ENCODE peak calls at places on chromosomes 4 and X, in nine cellular contexts. One of them, this sample, is unnamed.
A peak's percentile ranks its signal among the peaks of the same experiment; 100 is the strongest.

GRCh38 chrX:21745756-21746155 is 12.2 kb downstream of the SMPX start:
- DNase-seq in endothelial cell: peak; percentile 21
- DNase-seq in neural progenitor cell: peak; percentile 8
- DNase-seq in HL-60: peak; percentile 13
- DNase-seq in T-helper 1 cell: peak; percentile 27
- DNase-seq in amniotic stem cell: no peak
- DNase-seq in NCI-H1105: no peak
- DNase-seq in NCI-H1694 treated with DMSO at 0.1 percent for 48 hours: no peak
- DNase-seq in activated T-helper 1 cell treated with anti-CD3 and anti-CD28 coated beads, Interleukin-12 subunit alpha, Interleukin-12 subunit beta, Interleukin-2, Interleukin-4 antibody, amounts not matched to agents 30 ng/mL and 10 ng/mL and 1 ng/mL, durations not matched to agents 14 hours and 24 hours and 36 hours: peak; percentile 1
- DNase-seq in this sample: no peak

GRCh38 chrX:153598541-153599191 is at the start of gene CCNQ:
- DNase-seq in NCI-H1105: peak; percentile 31
- DNase-seq in amniotic stem cell: no peak
- DNase-seq in activated T-helper 1 cell treated with anti-CD3 and anti-CD28 coated beads, Interleukin-12 subunit alpha, Interleukin-12 subunit beta, Interleukin-2, Interleukin-4 antibody, amounts not matched to agents 30 ng/mL and 10 ng/mL and 1 ng/mL, durations not matched to agents 14 hours and 24 hours and 36 hours: peak; percentile 15
- DNase-seq in neural progenitor cell: peak; percentile 60
- DNase-seq in endothelial cell: no peak
- DNase-seq in NCI-H1694 treated with DMSO at 0.1 percent for 48 hours: no peak
- DNase-seq in HL-60: peak; percentile 9
- DNase-seq in T-helper 1 cell: no peak
- DNase-seq in this sample: no peak

GRCh38 chr4:8728536-8729407 is 136.2 kb downstream of the CPZ start:
- DNase-seq in T-helper 1 cell: no peak
- DNase-seq in NCI-H1694 treated with DMSO at 0.1 percent for 48 hours: no peak
- DNase-seq in activated T-helper 1 cell treated with anti-CD3 and anti-CD28 coated beads, Interleukin-12 subunit alpha, Interleukin-12 subunit beta, Interleukin-2, Interleukin-4 antibody, amounts not matched to agents 30 ng/mL and 10 ng/mL and 1 ng/mL, durations not matched to agents 14 hours and 24 hours and 36 hours: no peak
- DNase-seq in HL-60: no peak
- DNase-seq in amniotic stem cell: no peak
- DNase-seq in endothelial cell: no peak
- DNase-seq in neural progenitor cell: no peak
- DNase-seq in NCI-H1105: no peak
- DNase-seq in this sample: no peak

GRCh38 chr4:47771020-47771419 is 66.8 kb downstream of the CORIN start:
- DNase-seq in activated T-helper 1 cell treated with anti-CD3 and anti-CD28 coated beads, Interleukin-12 subunit alpha, Interleukin-12 subunit beta, Interleukin-2, Interleukin-4 antibody, amounts not matched to agents 30 ng/mL and 10 ng/mL and 1 ng/mL, durations not matched to agents 14 hours and 24 hours and 36 hours: no peak
- DNase-seq in neural progenitor cell: no peak
- DNase-seq in amniotic stem cell: no peak
- DNase-seq in NCI-H1694 treated with DMSO at 0.1 percent for 48 hours: no peak
- DNase-seq in HL-60: no peak
- DNase-seq in T-helper 1 cell: no peak
- DNase-seq in NCI-H1105: no peak
- DNase-seq in endothelial cell: no peak
- DNase-seq in this sample: no peak

GRCh38 chrX:155334486-155335316 is at the start of gene CLIC2:
- DNase-seq in endothelial cell: no peak
- DNase-seq in HL-60: no peak
- DNase-seq in T-helper 1 cell: no peak
- DNase-seq in neural progenitor cell: no peak
- DNase-seq in activated T-helper 1 cell treated with anti-CD3 and anti-CD28 coated beads, Interleukin-12 subunit alpha, Interleukin-12 subunit beta, Interleukin-2, Interleukin-4 antibody, amounts not matched to agents 30 ng/mL and 10 ng/mL and 1 ng/mL, durations not matched to agents 14 hours and 24 hours and 36 hours: no peak
- DNase-seq in NCI-H1694 treated with DMSO at 0.1 percent for 48 hours: peak; percentile 52
- DNase-seq in amniotic stem cell: peak; percentile 0
- DNase-seq in NCI-H1105: peak; percentile 56
- DNase-seq in this sample: peak; percentile 91

GRCh38 chr4:531721-532565 is 32.9 kb downstream of the PIGG start:
- DNase-seq in NCI-H1105: no peak
- DNase-seq in HL-60: no peak
- DNase-seq in NCI-H1694 treated with DMSO at 0.1 percent for 48 hours: no peak
- DNase-seq in neural progenitor cell: no peak
- DNase-seq in activated T-helper 1 cell treated with anti-CD3 and anti-CD28 coated beads, Interleukin-12 subunit alpha, Interleukin-12 subunit beta, Interleukin-2, Interleukin-4 antibody, amounts not matched to agents 30 ng/mL and 10 ng/mL and 1 ng/mL, durations not matched to agents 14 hours and 24 hours and 36 hours: no peak
- DNase-seq in endothelial cell: no peak
- DNase-seq in amniotic stem cell: no peak
- DNase-seq in T-helper 1 cell: no peak
- DNase-seq in this sample: no peak

GRCh38 chrX:104370089-104370488 is 115.4 kb upstream of the ESX1 start:
- DNase-seq in NCI-H1694 treated with DMSO at 0.1 percent for 48 hours: no peak
- DNase-seq in amniotic stem cell: no peak
- DNase-seq in activated T-helper 1 cell treated with anti-CD3 and anti-CD28 coated beads, Interleukin-12 subunit alpha, Interleukin-12 subunit beta, Interleukin-2, Interleukin-4 antibody, amounts not matched to agents 30 ng/mL and 10 ng/mL and 1 ng/mL, durations not matched to agents 14 hours and 24 hours and 36 hours: no peak
- DNase-seq in endothelial cell: peak; percentile 3
- DNase-seq in NCI-H1105: no peak
- DNase-seq in HL-60: no peak
- DNase-seq in T-helper 1 cell: no peak
- DNase-seq in neural progenitor cell: peak; percentile 6
- DNase-seq in this sample: no peak

GRCh38 chrX:9148626-9149385 is 114.9 kb upstream of the FAM9B start:
- DNase-seq in amniotic stem cell: no peak
- DNase-seq in NCI-H1694 treated with DMSO at 0.1 percent for 48 hours: no peak
- DNase-seq in activated T-helper 1 cell treated with anti-CD3 and anti-CD28 coated beads, Interleukin-12 subunit alpha, Interleukin-12 subunit beta, Interleukin-2, Interleukin-4 antibody, amounts not matched to agents 30 ng/mL and 10 ng/mL and 1 ng/mL, durations not matched to agents 14 hours and 24 hours and 36 hours: no peak
- DNase-seq in NCI-H1105: no peak
- DNase-seq in HL-60: no peak
- DNase-seq in endothelial cell: no peak
- DNase-seq in T-helper 1 cell: no peak
- DNase-seq in neural progenitor cell: peak; percentile 20
- DNase-seq in this sample: no peak

GRCh38 chr4:6328526-6328925 is 58.9 kb downstream of the WFS1 start:
- DNase-seq in NCI-H1105: no peak
- DNase-seq in amniotic stem cell: no peak
- DNase-seq in NCI-H1694 treated with DMSO at 0.1 percent for 48 hours: no peak
- DNase-seq in neural progenitor cell: no peak
- DNase-seq in activated T-helper 1 cell treated with anti-CD3 and anti-CD28 coated beads, Interleukin-12 subunit alpha, Interleukin-12 subunit beta, Interleukin-2, Interleukin-4 antibody, amounts not matched to agents 30 ng/mL and 10 ng/mL and 1 ng/mL, durations not matched to agents 14 hours and 24 hours and 36 hours: no peak
- DNase-seq in T-helper 1 cell: no peak
- DNase-seq in HL-60: no peak
- DNase-seq in endothelial cell: no peak
- DNase-seq in this sample: no peak

GRCh38 chrX:47664737-47665136 is 5.8 kb upstream of the UXT start:
- DNase-seq in NCI-H1694 treated with DMSO at 0.1 percent for 48 hours: no peak
- DNase-seq in T-helper 1 cell: no peak
- DNase-seq in HL-60: no peak
- DNase-seq in endothelial cell: no peak
- DNase-seq in activated T-helper 1 cell treated with anti-CD3 and anti-CD28 coated beads, Interleukin-12 subunit alpha, Interleukin-12 subunit beta, Interleukin-2, Interleukin-4 antibody, amounts not matched to agents 30 ng/mL and 10 ng/mL and 1 ng/mL, durations not matched to agents 14 hours and 24 hours and 36 hours: no peak
- DNase-seq in NCI-H1105: no peak
- DNase-seq in amniotic stem cell: no peak
- DNase-seq in neural progenitor cell: no peak
- DNase-seq in this sample: no peak

GRCh38 chr4:151238477-151238876 is 38.5 kb upstream of the PRSS48 start:
- DNase-seq in NCI-H1105: no peak
- DNase-seq in amniotic stem cell: no peak
- DNase-seq in activated T-helper 1 cell treated with anti-CD3 and anti-CD28 coated beads, Interleukin-12 subunit alpha, Interleukin-12 subunit beta, Interleukin-2, Interleukin-4 antibody, amounts not matched to agents 30 ng/mL and 10 ng/mL and 1 ng/mL, durations not matched to agents 14 hours and 24 hours and 36 hours: no peak
- DNase-seq in NCI-H1694 treated with DMSO at 0.1 percent for 48 hours: no peak
- DNase-seq in T-helper 1 cell: no peak
- DNase-seq in endothelial cell: no peak
- DNase-seq in neural progenitor cell: no peak
- DNase-seq in HL-60: no peak
- DNase-seq in this sample: no peak

GRCh38 chrX:17638731-17639130 is 98.6 kb upstream of the SCML1 start:
- DNase-seq in activated T-helper 1 cell treated with anti-CD3 and anti-CD28 coated beads, Interleukin-12 subunit alpha, Interleukin-12 subunit beta, Interleukin-2, Interleukin-4 antibody, amounts not matched to agents 30 ng/mL and 10 ng/mL and 1 ng/mL, durations not matched to agents 14 hours and 24 hours and 36 hours: no peak
- DNase-seq in endothelial cell: no peak
- DNase-seq in NCI-H1105: no peak
- DNase-seq in HL-60: no peak
- DNase-seq in NCI-H1694 treated with DMSO at 0.1 percent for 48 hours: peak; percentile 42
- DNase-seq in neural progenitor cell: no peak
- DNase-seq in T-helper 1 cell: no peak
- DNase-seq in amniotic stem cell: no peak
- DNase-seq in this sample: peak; percentile 60

GRCh38 chrX:37746268-37746931 is 33.5 kb upstream of the CYBB start:
- DNase-seq in HL-60: peak; percentile 92
- DNase-seq in amniotic stem cell: no peak
- DNase-seq in activated T-helper 1 cell treated with anti-CD3 and anti-CD28 coated beads, Interleukin-12 subunit alpha, Interleukin-12 subunit beta, Interleukin-2, Interleukin-4 antibody, amounts not matched to agents 30 ng/mL and 10 ng/mL and 1 ng/mL, durations not matched to agents 14 hours and 24 hours and 36 hours: no peak
- DNase-seq in T-helper 1 cell: no peak
- DNase-seq in endothelial cell: no peak
- DNase-seq in NCI-H1694 treated with DMSO at 0.1 percent for 48 hours: no peak
- DNase-seq in NCI-H1105: no peak
- DNase-seq in neural progenitor cell: no peak
- DNase-seq in this sample: no peak